ENCODE peak calls at places on chromosomes 4 and X, in eight cellular contexts. One of them, this sample, is unnamed.

GRCh38 chr4:174136013-174136412 is 147.5 kb downstream of the FBXO8 start:
- DNase-seq in CD8-positive, alpha-beta T cell: no peak
- DNase-seq in upper lobe of left lung: no peak
- DNase-seq in fibroblast of lung: peak; percentile 37
- DNase-seq in K562: no peak
- DNase-seq in cardiac muscle cell: peak; percentile 38
- DNase-seq in hepatocyte: peak; percentile 19
- DNase-seq in fibroblast of pulmonary artery: peak; percentile 20
- DNase-seq in this sample: no peak

GRCh38 chrX:139702658-139703057 is 5.3 kb downstream of the MCF2 start:
- DNase-seq in CD8-positive, alpha-beta T cell: no peak
- DNase-seq in upper lobe of left lung: no peak
- DNase-seq in fibroblast of lung: no peak
- DNase-seq in K562: no peak
- DNase-seq in cardiac muscle cell: no peak
- DNase-seq in hepatocyte: no peak
- DNase-seq in fibroblast of pulmonary artery: no peak
- DNase-seq in this sample: no peak

GRCh38 chr4:122930877-122931276 is 8.5 kb upstream of the NUDT6 start:
- DNase-seq in CD8-positive, alpha-beta T cell: no peak
- DNase-seq in upper lobe of left lung: no peak
- DNase-seq in fibroblast of lung: peak; percentile 59
- DNase-seq in K562: no peak
- DNase-seq in cardiac muscle cell: peak; percentile 40
- DNase-seq in hepatocyte: no peak
- DNase-seq in fibroblast of pulmonary artery: peak; percentile 56
- DNase-seq in this sample: no peak

GRCh38 chr4:185999207-185999606 is 69.7 kb upstream of the TLR3 start:
- DNase-seq in CD8-positive, alpha-beta T cell: no peak
- DNase-seq in upper lobe of left lung: no peak
- DNase-seq in fibroblast of lung: peak; percentile 5
- DNase-seq in K562: no peak
- DNase-seq in cardiac muscle cell: no peak
- DNase-seq in hepatocyte: no peak
- DNase-seq in fibroblast of pulmonary artery: no peak
- DNase-seq in this sample: no peak

GRCh38 chrX:105299286-105299685 is 78.8 kb upstream of the TEX13A start:
- DNase-seq in CD8-positive, alpha-beta T cell: no peak
- DNase-seq in upper lobe of left lung: no peak
- DNase-seq in fibroblast of lung: no peak
- DNase-seq in K562: no peak
- DNase-seq in cardiac muscle cell: no peak
- DNase-seq in hepatocyte: no peak
- DNase-seq in fibroblast of pulmonary artery: no peak
- DNase-seq in this sample: no peak

GRCh38 chrX:117568238-117568637 is 548.4 kb downstream of the KLHL13 start:
- DNase-seq in CD8-positive, alpha-beta T cell: no peak
- DNase-seq in upper lobe of left lung: no peak
- DNase-seq in fibroblast of lung: no peak
- DNase-seq in K562: no peak
- DNase-seq in cardiac muscle cell: no peak
- DNase-seq in hepatocyte: no peak
- DNase-seq in fibroblast of pulmonary artery: no peak
- DNase-seq in this sample: no peak

GRCh38 chr4:52661966-52662705 is 3.0 kb upstream of the USP46 start:
- DNase-seq in CD8-positive, alpha-beta T cell: no peak
- DNase-seq in upper lobe of left lung: no peak
- DNase-seq in fibroblast of lung: peak; percentile 20
- DNase-seq in K562: no peak
- DNase-seq in cardiac muscle cell: no peak
- DNase-seq in hepatocyte: no peak
- DNase-seq in fibroblast of pulmonary artery: no peak
- DNase-seq in this sample: no peak

GRCh38 chrX:18534949-18535348 is 109.5 kb downstream of the CDKL5 start:
- DNase-seq in CD8-positive, alpha-beta T cell: no peak
- DNase-seq in upper lobe of left lung: no peak
- DNase-seq in fibroblast of lung: no peak
- DNase-seq in K562: no peak
- DNase-seq in cardiac muscle cell: no peak
- DNase-seq in hepatocyte: no peak
- DNase-seq in fibroblast of pulmonary artery: no peak
- DNase-seq in this sample: no peak

GRCh38 chr4:119648398-119648797 is 19.8 kb upstream of the PDE5A start:
- DNase-seq in CD8-positive, alpha-beta T cell: no peak
- DNase-seq in upper lobe of left lung: no peak
- DNase-seq in fibroblast of lung: no peak
- DNase-seq in K562: no peak
- DNase-seq in cardiac muscle cell: no peak
- DNase-seq in hepatocyte: no peak
- DNase-seq in fibroblast of pulmonary artery: no peak
- DNase-seq in this sample: no peak

GRCh38 chrX:112874140-112874539 is 33.5 kb upstream of the AMOT start:
- DNase-seq in CD8-positive, alpha-beta T cell: no peak
- DNase-seq in upper lobe of left lung: no peak
- DNase-seq in fibroblast of lung: peak; percentile 15
- DNase-seq in K562: no peak
- DNase-seq in cardiac muscle cell: peak; percentile 18
- DNase-seq in hepatocyte: no peak
- DNase-seq in fibroblast of pulmonary artery: peak; percentile 11
- DNase-seq in this sample: no peak

GRCh38 chrX:21756785-21757529 is 959 bp downstream of the SMPX start:
- DNase-seq in CD8-positive, alpha-beta T cell: no peak
- DNase-seq in upper lobe of left lung: no peak
- DNase-seq in fibroblast of lung: no peak
- DNase-seq in K562: no peak
- DNase-seq in cardiac muscle cell: no peak
- DNase-seq in hepatocyte: no peak
- DNase-seq in fibroblast of pulmonary artery: no peak
- DNase-seq in this sample: no peak

GRCh38 chrX:109740076-109740809 is 7.2 kb upstream of the ACSL4 start:
- DNase-seq in CD8-positive, alpha-beta T cell: no peak
- DNase-seq in upper lobe of left lung: no peak
- DNase-seq in fibroblast of lung: peak; percentile 71
- DNase-seq in K562: no peak
- DNase-seq in cardiac muscle cell: peak; percentile 64
- DNase-seq in hepatocyte: peak; percentile 30
- DNase-seq in fibroblast of pulmonary artery: peak; percentile 72
- DNase-seq in this sample: peak; percentile 54

GRCh38 chrX:108001218-108001814 is 19.1 kb upstream of the TEX13B start:
- DNase-seq in CD8-positive, alpha-beta T cell: no peak
- DNase-seq in upper lobe of left lung: no peak
- DNase-seq in fibroblast of lung: peak; percentile 58
- DNase-seq in K562: no peak
- DNase-seq in cardiac muscle cell: peak; percentile 66
- DNase-seq in hepatocyte: peak; percentile 51
- DNase-seq in fibroblast of pulmonary artery: peak; percentile 68
- DNase-seq in this sample: no peak

GRCh38 chrX:22538581-22538980 is 265.9 kb downstream of the CBLL2 start:
- DNase-seq in CD8-positive, alpha-beta T cell: no peak
- DNase-seq in upper lobe of left lung: no peak
- DNase-seq in fibroblast of lung: no peak
- DNase-seq in K562: no peak
- DNase-seq in cardiac muscle cell: no peak
- DNase-seq in hepatocyte: no peak
- DNase-seq in fibroblast of pulmonary artery: no peak
- DNase-seq in this sample: no peak

GRCh38 chrX:135893294-135893817 is at the start of the genes CT45A10 and SAGE1:
- DNase-seq in CD8-positive, alpha-beta T cell: no peak
- DNase-seq in upper lobe of left lung: no peak
- DNase-seq in fibroblast of lung: no peak
- DNase-seq in K562: peak; percentile 73
- DNase-seq in cardiac muscle cell: no peak
- DNase-seq in hepatocyte: no peak
- DNase-seq in fibroblast of pulmonary artery: no peak
- DNase-seq in this sample: no peak

GRCh38 chr4:98603683-98604573 is 54.5 kb downstream of the TSPAN5 start:
- DNase-seq in CD8-positive, alpha-beta T cell: no peak
- DNase-seq in upper lobe of left lung: no peak
- DNase-seq in fibroblast of lung: peak; percentile 43
- DNase-seq in K562: no peak
- DNase-seq in cardiac muscle cell: peak; percentile 60
- DNase-seq in hepatocyte: no peak
- DNase-seq in fibroblast of pulmonary artery: peak; percentile 56
- DNase-seq in this sample: no peak

GRCh38 chr4:13208558-13209193 is 275.5 kb downstream of the RAB28 start:
- DNase-seq in CD8-positive, alpha-beta T cell: no peak
- DNase-seq in upper lobe of left lung: no peak
- DNase-seq in fibroblast of lung: no peak
- DNase-seq in K562: peak; percentile 22
- DNase-seq in cardiac muscle cell: no peak
- DNase-seq in hepatocyte: no peak
- DNase-seq in fibroblast of pulmonary artery: no peak
- DNase-seq in this sample: no peak

GRCh38 chrX:110412971-110413726 is 54.5 kb downstream of the RTL9 start:
- DNase-seq in CD8-positive, alpha-beta T cell: peak; percentile 62
- DNase-seq in upper lobe of left lung: no peak
- DNase-seq in fibroblast of lung: peak; percentile 61
- DNase-seq in K562: peak; percentile 83
- DNase-seq in cardiac muscle cell: peak; percentile 75
- DNase-seq in hepatocyte: peak; percentile 83
- DNase-seq in fibroblast of pulmonary artery: peak; percentile 73
- DNase-seq in this sample: peak; percentile 53

GRCh38 chr4:84814100-84814750 is 152.3 kb downstream of the WDFY3 start:
- DNase-seq in CD8-positive, alpha-beta T cell: no peak
- DNase-seq in upper lobe of left lung: no peak
- DNase-seq in fibroblast of lung: peak; percentile 91
- DNase-seq in K562: no peak
- DNase-seq in cardiac muscle cell: peak; percentile 86
- DNase-seq in hepatocyte: peak; percentile 74
- DNase-seq in fibroblast of pulmonary artery: peak; percentile 91
- DNase-seq in this sample: peak; percentile 55

GRCh38 chr4:177339794-177340374 is 30.2 kb downstream of the NEIL3 start:
- DNase-seq in CD8-positive, alpha-beta T cell: no peak
- DNase-seq in upper lobe of left lung: no peak
- DNase-seq in fibroblast of lung: peak; percentile 72
- DNase-seq in K562: peak; percentile 10
- DNase-seq in cardiac muscle cell: peak; percentile 63
- DNase-seq in hepatocyte: peak; percentile 34
- DNase-seq in fibroblast of pulmonary artery: peak; percentile 61
- DNase-seq in this sample: no peak

GRCh38 chr4:83267121-83267834 is 17.3 kb downstream of the COQ2 start:
- DNase-seq in CD8-positive, alpha-beta T cell: no peak
- DNase-seq in upper lobe of left lung: no peak
- DNase-seq in fibroblast of lung: peak; percentile 96
- DNase-seq in K562: no peak
- DNase-seq in cardiac muscle cell: peak; percentile 94
- DNase-seq in hepatocyte: no peak
- DNase-seq in fibroblast of pulmonary artery: peak; percentile 90
- DNase-seq in this sample: no peak

GRCh38 chrX:129954804-129955203 is 27.6 kb upstream of the BCORL1 start:
- DNase-seq in CD8-positive, alpha-beta T cell: no peak
- DNase-seq in upper lobe of left lung: no peak
- DNase-seq in fibroblast of lung: no peak
- DNase-seq in K562: no peak
- DNase-seq in cardiac muscle cell: no peak
- DNase-seq in hepatocyte: no peak
- DNase-seq in fibroblast of pulmonary artery: no peak
- DNase-seq in this sample: no peak

GRCh38 chrX:50204364-50204899 is at the start of gene CCNB3:
- DNase-seq in CD8-positive, alpha-beta T cell: peak; percentile 64
- DNase-seq in upper lobe of left lung: peak; percentile 88
- DNase-seq in fibroblast of lung: peak; percentile 74
- DNase-seq in K562: peak; percentile 57
- DNase-seq in cardiac muscle cell: peak; percentile 85
- DNase-seq in hepatocyte: peak; percentile 72
- DNase-seq in fibroblast of pulmonary artery: peak; percentile 81
- DNase-seq in this sample: peak; percentile 70
- TF ChIP-seq CTCF in CD8-positive, alpha-beta T cell: peak; percentile 46
- TF ChIP-seq CTCF in upper lobe of left lung: peak; percentile 47
- TF ChIP-seq CTCF in fibroblast of lung: peak; percentile 61
- TF ChIP-seq CTCF in K562: peak; percentile 83
- TF ChIP-seq CTCF in cardiac muscle cell: peak; percentile 64
- TF ChIP-seq CTCF in hepatocyte: peak; percentile 67
- TF ChIP-seq CTCF in fibroblast of pulmonary artery: peak; percentile 54
- TF ChIP-seq CTCF in this sample: peak; percentile 61

DNA sequence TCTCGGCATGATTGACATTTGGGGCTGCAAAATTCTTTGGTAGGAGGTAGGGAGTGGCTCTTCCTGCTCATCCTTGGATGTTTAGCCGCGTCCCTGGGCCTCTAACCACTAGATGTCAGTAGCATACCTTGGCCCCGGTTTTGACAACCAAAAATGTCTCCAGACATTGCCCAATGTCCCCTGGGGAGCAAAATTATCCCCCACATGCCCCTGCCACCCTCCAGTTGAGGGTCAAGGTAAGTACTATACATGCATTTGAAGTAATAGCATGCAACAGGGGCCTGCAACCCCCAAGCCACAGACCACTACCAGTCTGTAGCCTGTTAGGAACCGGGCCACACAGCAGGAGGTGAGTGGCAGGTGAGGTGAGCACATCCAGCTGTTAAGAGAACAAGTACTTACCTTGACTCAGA is 17.6 kb upstream of the KIAA1210 start:
- DNase-seq in CD8-positive, alpha-beta T cell: no peak
- DNase-seq in upper lobe of left lung: no peak
- DNase-seq in fibroblast of lung: peak; percentile 2
- DNase-seq in K562: no peak
- DNase-seq in cardiac muscle cell: peak; percentile 34
- DNase-seq in hepatocyte: peak; percentile 26
- DNase-seq in fibroblast of pulmonary artery: peak; percentile 32
- DNase-seq in this sample: no peak
- TF ChIP-seq CTCF in CD8-positive, alpha-beta T cell: no peak
- TF ChIP-seq CTCF in upper lobe of left lung: no peak
- TF ChIP-seq CTCF in fibroblast of lung: peak; percentile 48
- TF ChIP-seq CTCF in K562: peak; percentile 53
- TF ChIP-seq CTCF in cardiac muscle cell: peak; percentile 63
- TF ChIP-seq CTCF in hepatocyte: peak; percentile 38
- TF ChIP-seq CTCF in fibroblast of pulmonary artery: peak; percentile 61
- TF ChIP-seq CTCF in this sample: no peak

DNA sequence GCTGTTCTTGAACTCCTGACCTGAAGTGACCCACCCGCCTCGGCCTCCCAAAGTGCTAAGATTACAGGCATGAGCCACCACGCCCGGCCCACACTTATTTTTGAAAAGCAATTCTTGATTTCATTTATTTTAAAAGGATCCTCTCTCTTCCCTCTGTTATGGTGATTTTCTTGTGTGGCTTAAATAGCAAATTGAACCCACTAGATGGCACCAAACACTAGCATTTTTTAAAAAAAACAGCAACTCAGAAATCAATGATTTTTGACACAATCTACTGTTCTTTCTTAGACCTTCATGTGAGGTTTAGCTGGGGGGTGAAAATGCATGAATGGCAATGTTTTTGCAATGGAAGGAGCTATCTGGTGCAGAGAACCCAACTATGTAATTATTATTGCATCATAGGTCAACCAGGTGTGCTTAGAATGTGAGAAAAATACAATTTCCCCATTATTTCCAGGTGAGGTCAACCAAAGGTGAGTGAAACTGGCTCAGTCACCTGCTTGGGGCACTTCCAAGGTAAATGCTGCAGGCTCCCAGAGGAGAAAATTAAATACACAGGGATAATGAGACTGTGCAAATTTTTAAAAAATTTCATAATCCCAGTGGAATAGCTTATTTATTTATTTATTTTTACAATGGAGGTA is 226.6 kb upstream of the PRKX start:
- DNase-seq in CD8-positive, alpha-beta T cell: no peak
- DNase-seq in upper lobe of left lung: no peak
- DNase-seq in fibroblast of lung: peak; percentile 4
- DNase-seq in K562: peak; percentile 3
- DNase-seq in cardiac muscle cell: peak; percentile 11
- DNase-seq in hepatocyte: peak; percentile 42
- DNase-seq in fibroblast of pulmonary artery: peak; percentile 29
- DNase-seq in this sample: no peak
- TF ChIP-seq CTCF in CD8-positive, alpha-beta T cell: peak; percentile 29
- TF ChIP-seq CTCF in upper lobe of left lung: peak; percentile 22
- TF ChIP-seq CTCF in fibroblast of lung: peak; percentile 14
- TF ChIP-seq CTCF in K562: no peak
- TF ChIP-seq CTCF in cardiac muscle cell: peak; percentile 44
- TF ChIP-seq CTCF in hepatocyte: peak; percentile 74
- TF ChIP-seq CTCF in fibroblast of pulmonary artery: peak; percentile 42
- TF ChIP-seq CTCF in this sample: no peak

GRCh38 chr4:40627540-40627939 is 2.1 kb downstream of the RBM47 start:
- DNase-seq in CD8-positive, alpha-beta T cell: no peak
- DNase-seq in upper lobe of left lung: no peak
- DNase-seq in fibroblast of lung: no peak
- DNase-seq in K562: no peak
- DNase-seq in cardiac muscle cell: no peak
- DNase-seq in hepatocyte: no peak
- DNase-seq in fibroblast of pulmonary artery: no peak
- DNase-seq in this sample: no peak
- TF ChIP-seq CTCF in CD8-positive, alpha-beta T cell: no peak
- TF ChIP-seq CTCF in upper lobe of left lung: no peak
- TF ChIP-seq CTCF in fibroblast of lung: no peak
- TF ChIP-seq CTCF in K562: no peak
- TF ChIP-seq CTCF in cardiac muscle cell: no peak
- TF ChIP-seq CTCF in hepatocyte: no peak
- TF ChIP-seq CTCF in fibroblast of pulmonary artery: no peak
- TF ChIP-seq CTCF in this sample: no peak

This sample was measured in CD14-positive monocyte.